ENCODE peak calls at places on chromosomes 11 and 22, in four cellular contexts. U, N, D and Y are unnamed samples. For H3K9me3, the result is how much of the 10 kb centered on the place peaks cover.

GRCh38 chr11:116791002-116791812 is 472 bp downstream of the APOA5 start:
- DNase-seq in U (peak), N (peak), D (peak), Y (peak)

GRCh38 chr22:40583058-40583741 is 53.3 kb downstream of the MRTFA start:
- DNase-seq in U (no peak), N (no peak), D (no peak), Y (no peak)

GRCh38 chr11:83157755-83158473 is 983 bp downstream of the PCF11 start:
- DNase-seq in U (peak), N (no peak), D (peak), Y (peak)

GRCh38 chr11:46948378-46949131 is 12.0 kb downstream of the CSTPP1 start:
- DNase-seq in U (no peak), N (no peak), D (no peak), Y (no peak)

GRCh38 chr22:39183991-39184585 is 31.6 kb upstream of the CBX7 start:
- DNase-seq in U (no peak), N (no peak), D (no peak), Y (no peak)

GRCh38 chr11:134517115-134517514 is 105.1 kb upstream of the B3GAT1 start:
- DNase-seq in U (no peak), N (no peak), D (no peak), Y (no peak)

GRCh38 chr22:39949964-39950737 is 10.0 kb upstream of the TMA7B start:
- DNase-seq in U (no peak), N (no peak), D (no peak), Y (no peak)

GRCh38 chr11:32087602-32088001 is 3.3 kb upstream of the RCN1 start:
- DNase-seq in U (no peak), N (no peak), D (no peak), Y (no peak)

GRCh38 chr22:25448435-25449051 is 115.9 kb upstream of the GRK3 start:
- DNase-seq in U (no peak), N (no peak), D (no peak), Y (no peak)

GRCh38 chr11:45803981-45804805 is 756 bp upstream of the SLC35C1 start:
- DNase-seq in U (peak), N (no peak), D (peak), Y (peak)

GRCh38 chr11:123392813-123393212 is 37.3 kb upstream of the GRAMD1B start:
- DNase-seq in U (no peak), N (no peak), D (no peak), Y (no peak)

GRCh38 chr11:113162590-113162961 is 151.8 kb upstream of the TTC12 start:
- DNase-seq in U (no peak), N (no peak), D (no peak), Y (no peak)

DNA sequence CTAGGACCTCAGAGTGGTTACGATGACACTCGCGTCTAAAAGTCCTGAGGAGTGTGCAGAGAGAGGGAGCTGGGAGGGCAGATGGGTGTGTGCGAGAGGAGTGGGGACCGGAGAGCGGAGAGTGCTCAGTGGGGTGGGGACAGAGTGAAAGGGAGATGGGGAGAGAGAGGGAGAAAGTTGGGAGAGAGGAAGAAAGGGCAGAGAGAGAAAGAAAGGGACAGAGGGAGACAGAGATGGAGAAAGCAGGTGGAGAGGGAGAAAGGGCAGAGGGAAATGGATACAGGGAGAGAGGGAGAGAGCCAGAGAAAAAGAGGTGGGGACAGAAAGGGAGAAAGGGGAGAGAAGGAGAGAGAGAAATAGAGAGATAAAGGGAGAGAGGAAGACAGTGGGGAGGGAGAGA is 978.2 kb downstream of the BRD1 start:
- DNase-seq in U (no peak), N (no peak), D (no peak), Y (no peak)
- H3K9me3 ChIP-seq in U (under half), N (under half), D (under half), Y (under half)

DNA sequence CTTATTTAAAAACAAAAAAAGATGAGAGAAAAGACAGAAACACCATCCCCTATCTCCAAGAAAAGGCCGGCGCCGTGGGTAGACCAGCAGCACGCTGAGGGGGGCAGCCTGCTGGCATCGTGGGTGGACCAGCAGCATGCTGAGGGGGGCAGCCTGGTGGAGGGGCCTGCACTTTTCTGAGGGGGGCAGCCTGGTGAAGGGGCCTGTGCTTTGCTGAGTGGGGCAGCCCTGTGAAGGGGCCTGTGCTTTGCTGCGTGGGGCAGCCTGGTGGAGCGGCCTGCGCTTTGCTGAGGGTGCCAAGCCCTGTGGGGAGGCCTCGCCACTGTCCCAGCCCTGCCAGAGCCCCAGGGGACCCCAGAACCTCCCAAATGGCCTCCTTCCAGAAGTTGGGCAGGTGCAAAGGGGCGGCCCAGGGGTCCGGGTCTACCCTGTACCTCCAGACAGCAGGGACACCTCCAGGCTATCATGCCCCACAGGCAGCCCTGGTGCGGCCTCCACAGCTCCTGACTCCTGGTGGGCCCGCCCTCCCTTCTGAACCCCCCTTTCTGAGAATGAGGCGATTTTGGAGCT is 1185.7 kb downstream of the BRD1 start:
- DNase-seq in U (peak), N (no peak), D (no peak), Y (no peak)
- H3K9me3 ChIP-seq in U (under half), N (under half), D (under half), Y (under half)

DNA sequence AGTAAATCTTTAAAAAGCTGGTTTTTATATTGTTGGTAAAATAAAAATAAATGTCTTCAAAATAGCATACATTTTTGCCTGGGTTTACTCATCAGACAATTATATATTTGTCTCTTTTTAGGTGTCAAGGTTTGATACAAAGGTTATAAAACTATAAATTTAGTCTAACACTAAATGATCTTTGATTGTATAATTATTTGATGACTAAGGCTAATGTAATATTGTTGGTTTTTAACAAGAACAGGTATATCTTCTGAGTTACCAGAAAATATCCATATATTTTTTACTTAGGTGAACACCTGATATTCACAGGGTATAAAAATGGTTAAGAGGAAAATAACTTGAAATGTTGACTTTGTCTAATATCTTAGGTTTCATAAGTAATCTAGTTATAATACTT is 104.3 kb downstream of the KIF18A start:
- DNase-seq in U (no peak), N (no peak), D (no peak), Y (no peak)
- H3K9me3 ChIP-seq in U (under half), N (under half), D (under half), Y (under half)

DNA sequence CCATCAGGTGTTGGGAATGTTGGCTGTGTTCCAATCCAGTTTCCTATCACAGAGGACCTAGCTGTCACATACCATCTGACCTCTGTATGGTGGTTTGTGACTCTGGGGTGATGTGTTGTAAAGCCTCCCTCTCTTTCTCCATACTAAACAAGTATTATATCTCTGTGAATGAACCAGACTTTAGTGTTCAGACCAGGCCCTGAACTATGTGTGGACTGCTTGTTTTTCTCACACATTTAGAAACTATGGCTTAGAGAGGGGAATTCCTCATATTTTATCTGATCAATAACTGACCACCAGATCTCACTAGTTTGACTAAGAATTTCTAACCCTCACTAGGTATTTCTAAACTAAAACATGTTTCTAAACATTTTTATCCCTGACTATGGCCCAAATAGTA is 17.5 kb downstream of the NCR3LG1 start:
- DNase-seq in U (no peak), N (no peak), D (no peak), Y (no peak)
- H3K9me3 ChIP-seq in U (under half), N (under half), D (under half), Y (under half)